ENCODE peak calls at places on chromosome 21, in five cellular contexts. T, Y, Z, H and X are unnamed samples.

GRCh38 chr21:38804617-38805281 is 980 bp upstream of the ETS2 start:
- DNase-seq in T (peak), Y (peak), Z (peak), H (no peak), X (no peak)

GRCh38 chr21:34770581-34770980 is 101.8 kb downstream of the CLIC6 start:
- DNase-seq in T (no peak), Y (no peak), Z (no peak), H (no peak), X (no peak)

GRCh38 chr21:33964706-33965325 is 49.2 kb upstream of the ATP5PO start:
- DNase-seq in T (no peak), Y (no peak), Z (no peak), H (no peak), X (no peak)

GRCh38 chr21:44514746-44515358 is 25.1 kb downstream of the KRTAP10-1 start:
- DNase-seq in T (no peak), Y (no peak), Z (no peak), H (no peak), X (no peak)

GRCh38 chr21:30718239-30718909 is at the start of gene KRTAP21-3:
- DNase-seq in T (no peak), Y (no peak), Z (no peak), H (no peak), X (no peak)

GRCh38 chr21:45874716-45875415 is 106.7 kb upstream of the COL6A1 start:
- DNase-seq in T (no peak), Y (no peak), Z (peak), H (no peak), X (no peak)

GRCh38 chr21:14553422-14553821 is 7.3 kb upstream of the SAMSN1 start:
- DNase-seq in T (no peak), Y (no peak), Z (no peak), H (no peak), X (no peak)

GRCh38 chr21:35426484-35426883 is 377.4 kb upstream of the RUNX1 start:
- DNase-seq in T (no peak), Y (no peak), Z (no peak), H (no peak), X (no peak)